ENCODE peak calls at places on chromosomes 1 and 21, in seven cellular contexts. J is transverse colon, G is GM12878, L is stomach, O is upper lobe of left lung, S is sigmoid colon, K is SK-N-SH. Z is an unnamed sample.

GRCh38 chr1:161367684-161368398 is at the start of gene CFAP126:
- DNase-seq in J (peak), K (peak), L (peak), G (peak), S (peak), O (no peak), Z (no peak)

GRCh38 chr1:84427520-84428188 is 29.4 kb downstream of the DNASE2B start:
- DNase-seq in O (no peak), G (no peak), S (no peak), K (no peak), J (no peak), L (no peak), Z (no peak)

GRCh38 chr1:8716238-8716637 is 101.2 kb downstream of the RERE start:
- DNase-seq in S (no peak), L (no peak), G (no peak), K (no peak), J (no peak), O (no peak), Z (no peak)

GRCh38 chr1:20211511-20211931 is 25.2 kb upstream of the PLA2G2C start:
- DNase-seq in J (peak), L (no peak), O (no peak), G (no peak), S (no peak), K (no peak), Z (no peak)

GRCh38 chr1:245888809-245889208 is 618.3 kb downstream of the SMYD3 start:
- DNase-seq in L (no peak), K (no peak), G (peak), S (no peak), O (no peak), J (no peak), Z (no peak)

GRCh38 chr1:62352387-62352786 is 33.2 kb upstream of the KANK4 start:
- DNase-seq in J (no peak), S (no peak), O (no peak), K (no peak), L (no peak), G (no peak), Z (no peak)

GRCh38 chr1:11558286-11558685 is 79.3 kb downstream of the DISP3 start:
- DNase-seq in J (no peak), L (no peak), K (no peak), O (no peak), G (no peak), S (no peak), Z (no peak)

GRCh38 chr1:115184951-115185331 is 95.6 kb upstream of the TSPAN2 start:
- DNase-seq in L (no peak), J (no peak), K (no peak), G (no peak), O (no peak), S (no peak), Z (no peak)

GRCh38 chr21:37266515-37267221 is 466 bp downstream of the VPS26C start:
- DNase-seq in L (peak), S (peak), G (no peak), K (peak), O (peak), J (no peak), Z (no peak)

GRCh38 chr1:221874285-221875003 is 132.6 kb upstream of the DUSP10 start:
- DNase-seq in G (no peak), O (no peak), S (no peak), L (no peak), J (no peak), K (no peak), Z (no peak)

GRCh38 chr1:156379420-156380165 is 10.6 kb downstream of the RHBG start:
- DNase-seq in G (no peak), L (no peak), S (no peak), J (no peak), K (no peak), O (no peak), Z (no peak)

GRCh38 chr1:168127493-168127892 is 9.2 kb downstream of the GPR161 start:
- DNase-seq in L (no peak), K (no peak), S (no peak), J (no peak), G (no peak), O (no peak), Z (no peak)

GRCh38 chr1:51331206-51332100 is 1.1 kb upstream of the TTC39A start:
- DNase-seq in J (peak), L (peak), O (no peak), S (no peak), G (peak), K (peak), Z (no peak)

GRCh38 chr1:198966519-198966918 is 327.7 kb downstream of the PTPRC start:
- DNase-seq in O (no peak), J (no peak), K (no peak), S (no peak), L (no peak), G (no peak), Z (no peak)

GRCh38 chr21:38930838-38931237 is 125.1 kb downstream of the ETS2 start:
- DNase-seq in S (peak), L (no peak), G (no peak), K (no peak), O (no peak), J (no peak), Z (no peak)

GRCh38 chr1:3625151-3625907 is 514 bp downstream of the TPRG1L start:
- DNase-seq in K (peak), J (peak), O (peak), G (no peak), L (peak), S (peak), Z (no peak)

GRCh38 chr1:53237638-53238037 is 680 bp downstream of the MAGOH start:
- DNase-seq in O (no peak), K (peak), L (no peak), J (no peak), G (no peak), S (no peak), Z (no peak)

GRCh38 chr21:46005081-46005480 is 23.5 kb downstream of the COL6A1 start:
- DNase-seq in S (peak), L (no peak), G (no peak), K (peak), O (peak), J (no peak), Z (peak)

DNA sequence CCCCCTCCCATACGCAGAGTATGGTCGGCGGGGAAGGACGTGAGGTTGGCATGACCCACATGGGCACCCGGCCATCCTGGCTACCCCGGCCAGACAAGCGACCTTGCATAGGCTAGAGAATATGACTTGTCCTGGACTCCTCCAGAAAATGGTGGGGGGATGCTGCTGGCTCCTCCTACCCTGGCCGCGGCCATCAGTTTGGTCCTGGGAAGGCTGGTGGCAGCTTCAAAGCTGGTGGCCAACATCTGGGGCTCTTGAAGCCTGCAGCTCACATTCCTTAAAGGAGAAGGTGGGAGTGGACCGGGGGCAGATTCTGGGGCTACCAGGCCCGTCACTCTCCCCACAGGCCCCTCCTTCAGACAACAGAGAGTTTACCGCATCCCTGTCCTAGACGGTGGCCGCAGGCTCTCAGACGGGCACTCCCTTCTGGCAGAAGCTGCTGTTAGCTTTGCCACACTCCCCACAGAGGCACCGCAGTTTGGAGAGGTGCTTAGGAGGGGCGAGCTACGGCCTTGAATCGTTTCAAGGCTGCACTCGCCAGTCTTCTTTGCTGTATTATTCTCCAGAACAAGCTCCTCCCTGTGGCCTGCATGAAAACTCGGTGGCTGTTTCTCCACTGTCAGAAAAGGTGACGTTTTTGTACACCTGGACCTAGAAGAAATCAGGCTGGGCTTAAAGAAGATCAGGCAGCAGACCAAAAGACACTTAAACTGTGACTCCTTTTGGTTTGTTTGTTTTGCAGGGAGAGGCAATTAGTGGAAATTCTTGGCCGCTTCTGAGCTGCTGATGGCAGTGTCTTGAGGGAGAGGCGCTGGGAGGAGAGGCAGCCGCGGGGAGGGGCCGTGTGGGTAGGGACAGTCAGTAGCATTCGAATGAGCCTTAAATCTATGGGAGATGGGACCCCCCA is 68.0 kb downstream of the RUNX3 start:
- DNase-seq in L (peak), G (no peak), S (no peak), K (no peak), J (peak), O (no peak), Z (no peak)
- TF ChIP-seq CTCF in L (no peak), G (no peak), S (no peak), K (no peak), J (no peak), O (no peak), Z (no peak)

GRCh38 chr1:165537351-165538107 is 6.3 kb upstream of the LRRC52 start:
- DNase-seq in G (no peak), K (no peak), L (no peak), S (no peak), J (no peak), O (no peak), Z (no peak)
- TF ChIP-seq POLR2AphosphoS5 in G (no peak), K (no peak), L (no peak), S (no peak), J (no peak), O (no peak), Z (no peak)

GRCh38 chr1:197467881-197468280 is 199.8 kb downstream of the CRB1 start:
- DNase-seq in K (no peak), O (no peak), J (no peak), G (no peak), L (no peak), S (no peak), Z (no peak)

GRCh38 chr1:197463142-197463541 is 195.1 kb downstream of the CRB1 start:
- DNase-seq in O (no peak), J (no peak), S (no peak), L (no peak), G (no peak), K (no peak), Z (no peak)

GRCh38 chr1:197466813-197467212 is 198.8 kb downstream of the CRB1 start:
- DNase-seq in L (no peak), G (no peak), S (no peak), O (no peak), J (no peak), K (no peak), Z (no peak)

GRCh38 chr1:197464039-197464438 is 196.0 kb downstream of the CRB1 start:
- DNase-seq in S (no peak), L (no peak), J (no peak), K (no peak), O (no peak), G (no peak), Z (no peak)

DNA sequence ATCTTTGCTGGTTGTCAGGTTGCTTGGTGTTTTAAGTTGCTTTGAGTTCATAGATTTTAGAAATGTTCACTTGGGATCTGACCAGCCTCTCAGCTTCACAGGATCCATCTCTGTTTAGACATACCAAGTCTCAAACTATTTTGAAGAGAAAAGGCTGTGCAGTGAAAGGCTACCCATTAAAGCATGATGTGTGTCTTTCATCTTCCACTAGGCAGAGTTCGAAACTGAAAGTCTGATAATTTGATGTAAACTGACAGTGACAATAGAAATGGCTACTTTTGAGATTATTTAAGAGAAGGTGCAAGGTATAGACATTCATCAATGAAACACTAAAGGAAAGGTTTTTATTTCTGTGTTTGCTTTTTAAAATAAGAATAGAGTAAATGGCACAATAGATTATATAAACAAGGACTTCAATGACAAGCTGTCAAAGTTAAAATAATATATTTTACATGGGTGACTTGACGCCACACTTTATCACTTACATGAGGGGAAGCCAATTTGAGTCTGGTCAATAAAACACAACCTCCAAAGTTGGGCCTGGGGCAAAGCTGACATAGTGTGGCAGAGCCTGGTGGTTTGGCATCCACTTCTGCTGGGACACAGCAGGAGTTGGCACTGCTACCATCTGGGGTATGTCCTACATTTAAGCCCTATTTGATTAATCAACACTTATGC is 197.6 kb downstream of the CRB1 start:
- DNase-seq in L (no peak), S (no peak), J (no peak), O (no peak), G (no peak), K (no peak), Z (no peak)
- TF ChIP-seq EP300 in L (no peak), S (no peak), J (no peak), O (no peak), G (no peak), K (no peak), Z (no peak)

GRCh38 chr1:162475539-162476185 is 22.0 kb upstream of the UHMK1 start:
- DNase-seq in K (no peak), O (no peak), G (no peak), J (no peak), S (no peak), L (no peak), Z (no peak)
- TF ChIP-seq CTCF in K (no peak), O (no peak), G (no peak), J (no peak), S (no peak), L (no peak), Z (no peak)

DNA sequence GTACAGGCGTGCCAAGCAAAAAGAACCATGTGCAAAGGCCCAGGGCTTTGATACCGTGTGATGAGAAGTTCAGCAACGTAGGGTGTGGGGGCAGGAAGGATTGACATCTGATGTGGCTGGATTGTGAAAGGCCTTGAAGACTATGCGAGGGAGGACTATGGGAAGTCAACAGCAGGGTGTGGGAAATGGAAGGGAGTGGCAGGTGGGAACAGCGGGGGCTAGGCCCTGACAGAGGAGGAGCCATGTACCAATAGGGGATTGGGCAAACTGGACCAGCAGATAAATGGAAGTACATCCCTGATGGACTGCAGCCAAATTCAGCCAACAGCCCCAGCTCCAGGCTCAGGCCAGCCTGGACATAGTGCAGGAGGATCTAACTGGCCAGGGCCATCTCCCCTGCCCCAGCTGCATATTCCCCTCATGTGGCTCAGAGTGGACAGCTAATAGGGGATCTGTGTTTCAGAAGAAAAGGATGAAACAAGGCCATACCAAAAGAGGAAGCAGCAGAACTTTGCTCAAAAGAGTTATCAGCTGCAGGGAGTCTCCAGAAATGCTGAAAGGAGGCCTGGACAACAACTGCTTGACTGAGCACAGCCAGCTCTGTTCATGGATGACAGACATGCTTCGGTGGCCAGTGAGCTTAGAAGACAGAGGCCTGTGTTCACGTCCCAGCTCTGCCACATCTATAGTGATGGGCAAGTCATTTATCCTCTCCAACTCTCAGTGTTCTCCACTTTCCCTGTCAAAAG is 140.2 kb upstream of the SGIP1 start:
- DNase-seq in S (no peak), G (no peak), J (no peak), L (no peak), K (no peak), O (no peak), Z (no peak)
- TF ChIP-seq POLR2AphosphoS5 in S (no peak), G (no peak), J (no peak), L (no peak), K (no peak), O (no peak), Z (no peak)

GRCh38 chr1:13700521-13701273 is 709 bp downstream of the PRDM2 start:
- DNase-seq in S (no peak), J (peak), O (peak), L (peak), K (no peak), G (no peak), Z (no peak)

GRCh38 chr1:13701274-13701650 is 1.3 kb downstream of the PRDM2 start:
- DNase-seq in K (no peak), J (no peak), S (no peak), G (no peak), L (no peak), O (no peak), Z (no peak)

GRCh38 chr1:13699510-13699909 is 478 bp upstream of the PRDM2 start:
- DNase-seq in S (no peak), L (no peak), O (no peak), G (no peak), K (no peak), J (peak), Z (no peak)

GRCh38 chr1:13697738-13698137 is 2.2 kb upstream of the PRDM2 start:
- DNase-seq in K (no peak), G (no peak), L (no peak), O (no peak), S (no peak), J (no peak), Z (no peak)

DNA sequence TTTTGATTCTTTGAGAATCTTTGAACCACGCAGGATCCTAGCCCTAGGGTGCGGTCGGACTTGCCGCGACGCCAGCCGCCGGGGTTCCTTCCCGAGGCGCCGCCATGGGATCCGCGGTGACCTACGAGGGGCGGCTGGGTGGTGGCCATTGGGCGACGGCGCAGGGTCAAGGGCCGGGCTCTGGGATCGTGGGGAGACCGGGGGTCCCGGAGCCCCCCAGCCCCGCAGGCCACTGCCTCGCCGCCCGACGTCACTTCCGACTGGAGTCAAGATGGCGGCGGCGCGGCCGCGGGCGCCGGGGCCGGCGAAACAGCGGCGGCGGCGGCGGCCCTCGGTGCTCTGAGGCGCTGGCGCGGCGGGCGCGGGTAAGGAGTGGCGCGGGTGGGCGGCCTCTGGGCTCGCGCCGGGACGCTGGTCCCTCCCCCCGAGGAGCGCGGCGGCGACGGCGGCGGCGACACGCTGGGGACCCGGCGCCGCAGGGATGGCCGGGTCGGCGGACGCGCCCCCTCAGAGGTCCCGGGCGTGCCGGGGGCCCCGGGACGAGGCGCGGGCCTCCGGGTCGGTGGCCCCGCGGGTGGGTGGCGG is at the start of gene PRDM2:
- DNase-seq in S (peak), L (peak), G (no peak), O (peak), J (peak), K (peak), Z (peak)
- TF ChIP-seq EP300 in S (no peak), L (no peak), G (no peak), O (no peak), J (no peak), K (no peak), Z (no peak)

GRCh38 chr1:208178091-208178529 is 66.1 kb downstream of the PLXNA2 start:
- DNase-seq in S (no peak), G (no peak), J (peak), K (no peak), L (peak), O (no peak), Z (no peak)
- TF ChIP-seq CTCF in S (no peak), G (no peak), J (no peak), K (no peak), L (no peak), O (no peak), Z (no peak)

DNA sequence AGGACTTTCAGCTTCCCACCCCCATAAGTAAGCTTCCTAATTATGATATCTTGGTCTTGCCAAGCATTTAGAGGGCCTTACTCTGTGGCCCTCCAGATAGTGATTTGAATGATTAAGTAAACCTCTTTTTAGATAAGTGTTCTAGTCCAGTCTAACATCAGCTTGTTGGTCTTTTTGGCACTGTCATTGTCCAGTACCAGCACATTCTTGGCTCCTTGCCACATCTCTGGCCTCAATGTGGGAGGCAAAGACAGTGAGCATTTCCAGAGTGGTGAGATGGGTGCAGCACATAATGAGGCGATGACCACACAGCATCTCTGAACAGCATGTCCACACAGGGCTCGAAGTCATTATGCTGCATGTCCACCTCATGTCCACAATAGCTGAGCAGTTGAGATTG is 6.1 kb downstream of the CAPZA1 start:
- DNase-seq in K (no peak), O (no peak), G (no peak), L (no peak), S (no peak), J (no peak), Z (no peak)
- TF ChIP-seq POLR2AphosphoS5 in K (no peak), O (no peak), G (no peak), L (no peak), S (peak), J (no peak), Z (no peak)

GRCh38 chr1:219913005-219913404 is 15.4 kb downstream of the SLC30A10 start:
- DNase-seq in L (no peak), G (no peak), K (no peak), S (no peak), O (no peak), J (no peak), Z (no peak)

GRCh38 chr1:219908170-219908569 is 20.2 kb downstream of the SLC30A10 start:
- DNase-seq in L (no peak), S (no peak), O (no peak), K (no peak), J (no peak), G (no peak), Z (no peak)

GRCh38 chr1:219907772-219908070 is 20.6 kb downstream of the SLC30A10 start:
- DNase-seq in G (no peak), O (no peak), J (no peak), S (no peak), L (no peak), K (no peak), Z (no peak)

GRCh38 chr1:219909476-219909875 is 18.9 kb downstream of the SLC30A10 start:
- DNase-seq in K (no peak), L (no peak), J (no peak), S (no peak), O (no peak), G (no peak), Z (no peak)

GRCh38 chr1:219910716-219911115 is 17.6 kb downstream of the SLC30A10 start:
- DNase-seq in O (no peak), S (no peak), L (no peak), J (no peak), K (no peak), G (no peak), Z (no peak)
- TF ChIP-seq EP300 in O (no peak), S (no peak), L (no peak), J (no peak), K (no peak), G (no peak), Z (no peak)

GRCh38 chr1:17184822-17185484 is 20.0 kb upstream of the PADI1 start:
- DNase-seq in L (no peak), J (no peak), O (no peak), K (no peak), S (no peak), G (no peak), Z (no peak)
- TF ChIP-seq CTCF in L (no peak), J (no peak), O (no peak), K (no peak), S (no peak), G (no peak), Z (no peak)

Z was measured in suprapubic skin.